ENCODE peak calls at places on chromosomes 13 and 19, in five cellular contexts. A, E, K, U and Q are unnamed samples. For H3K4me1, the result is how much of the 10 kb centered on the place peaks cover.

GRCh38 chr13:45257638-45258338 is 56.9 kb upstream of the KCTD4 start:
- DNase-seq in A (no peak), K (no peak), E (peak), U (no peak), Q (no peak)

GRCh38 chr13:48784906-48785555 is 131.3 kb downstream of the CYSLTR2 start:
- DNase-seq in U (no peak), A (no peak), E (peak), K (no peak), Q (no peak)

GRCh38 chr19:5048727-5049553 is 80.0 kb downstream of the KDM4B start:
- DNase-seq in A (no peak), E (peak), U (peak), K (no peak), Q (no peak)

GRCh38 chr19:12668937-12669271 is 2.3 kb downstream of the WDR83 start:
- DNase-seq in U (no peak), K (peak), A (peak), E (peak), Q (peak)

GRCh38 chr19:17513801-17514200 is 2.4 kb downstream of the PGLS start:
- DNase-seq in K (peak), A (no peak), E (peak), U (no peak), Q (no peak)

GRCh38 chr13:102870677-102871415 is 25.0 kb downstream of the ERCC5 start:
- DNase-seq in U (no peak), A (peak), E (peak), K (peak), Q (no peak)

GRCh38 chr13:76148926-76149325 is 512.8 kb downstream of the LMO7 start:
- DNase-seq in U (no peak), A (no peak), E (peak), K (peak), Q (no peak)

GRCh38 chr19:8304841-8305621 is 3.1 kb downstream of the CD320 start:
- DNase-seq in A (peak), K (no peak), E (no peak), U (no peak), Q (peak)

GRCh38 chr13:25167775-25168174 is 4.3 kb downstream of the AMER2 start:
- DNase-seq in U (no peak), K (no peak), A (no peak), E (no peak), Q (no peak)

GRCh38 chr13:67125681-67126080 is 104.5 kb downstream of the PCDH9 start:
- DNase-seq in K (no peak), U (no peak), A (no peak), E (no peak), Q (no peak)

GRCh38 chr19:46076951-46077814 is 36.4 kb upstream of the IGFL4 start:
- DNase-seq in A (no peak), U (no peak), E (peak), K (peak), Q (peak)

GRCh38 chr13:27379694-27380596 is 44.5 kb upstream of the GTF3A start:
- DNase-seq in U (no peak), A (no peak), E (peak), K (peak), Q (peak)

GRCh38 chr13:80211573-80211972 is 129.4 kb downstream of the SPRY2 start:
- DNase-seq in E (no peak), A (no peak), U (no peak), K (no peak), Q (no peak)

GRCh38 chr19:33396701-33397535 is 23.4 kb downstream of the CEBPG start:
- DNase-seq in A (peak), K (no peak), E (no peak), U (no peak), Q (peak)

GRCh38 chr13:23741879-23742510 is 147.2 kb downstream of the MIPEP start:
- DNase-seq in E (no peak), K (no peak), A (no peak), U (no peak), Q (no peak)

GRCh38 chr13:52961196-52961845 is 67.3 kb upstream of the OLFM4 start:
- DNase-seq in K (no peak), E (no peak), A (no peak), U (no peak), Q (no peak)

GRCh38 chr13:43273362-43273761 is 250.0 kb downstream of the DNAJC15 start:
- DNase-seq in E (peak), U (no peak), A (no peak), K (peak), Q (no peak)

GRCh38 chr19:51664131-51664530 is 17.5 kb upstream of the SIGLEC14 start:
- DNase-seq in U (no peak), E (no peak), A (no peak), K (no peak), Q (no peak)

GRCh38 chr19:41323430-41324125 is 13.6 kb downstream of the CCDC97 start:
- DNase-seq in K (no peak), U (peak), E (peak), A (no peak), Q (no peak)
- H3K4me1 ChIP-seq in K (under half), U (under half), E (half or more), A (half or more), Q (half or more)

DNA sequence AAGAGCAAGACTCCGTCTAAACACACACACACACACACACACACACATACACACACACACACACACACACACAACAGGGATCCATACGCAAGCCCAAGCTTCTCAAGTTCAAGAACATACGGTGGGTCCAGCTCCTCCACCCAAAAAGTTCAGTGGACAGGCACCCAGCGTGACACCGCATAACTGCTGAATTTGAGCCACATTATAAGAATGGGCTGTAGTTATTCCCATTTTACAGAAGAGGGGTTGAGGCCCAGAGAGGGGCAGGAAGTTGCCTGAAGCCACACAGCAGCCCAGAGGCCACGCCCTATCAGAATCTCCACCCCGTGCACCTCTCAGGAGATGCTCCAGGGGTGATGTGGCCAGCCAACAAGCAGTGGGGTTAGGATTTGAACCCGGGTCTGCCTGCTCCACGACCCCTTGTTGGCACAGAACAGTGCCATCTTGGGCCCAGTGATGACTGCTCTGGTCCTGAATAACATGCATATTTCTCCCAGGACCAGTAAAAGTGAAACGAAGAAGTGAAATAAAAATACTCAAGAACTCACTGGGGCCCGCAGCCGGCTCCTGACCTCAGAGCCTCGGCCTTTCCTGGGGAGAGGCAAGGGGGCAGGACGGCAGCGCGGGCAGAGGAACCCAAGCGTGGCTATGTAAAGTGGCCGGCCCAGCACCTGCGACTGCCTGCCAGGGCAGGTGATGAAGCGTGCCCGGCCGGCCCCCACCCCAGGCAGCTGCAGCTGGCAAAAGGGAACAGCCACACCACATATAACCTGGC is 61.9 kb downstream of the AP1M1 start:
- DNase-seq in K (no peak), U (no peak), E (no peak), A (no peak), Q (no peak)
- H3K4me1 ChIP-seq in K (under half), U (under half), E (under half), A (half or more), Q (under half)

GRCh38 chr19:14519860-14520407 is 1.7 kb upstream of the DNAJB1 start:
- DNase-seq in A (no peak), K (peak), E (peak), U (no peak), Q (no peak)

GRCh38 chr19:14519245-14519859 is 1.2 kb upstream of the DNAJB1 start:
- DNase-seq in U (no peak), A (no peak), E (no peak), K (no peak), Q (no peak)

GRCh38 chr19:14517840-14518505 is at the start of gene DNAJB1:
- DNase-seq in K (peak), E (peak), A (peak), U (no peak), Q (peak)

GRCh38 chr19:14517446-14517839 is 754 bp downstream of the DNAJB1 start:
- DNase-seq in A (no peak), E (no peak), K (no peak), U (no peak), Q (no peak)

DNA sequence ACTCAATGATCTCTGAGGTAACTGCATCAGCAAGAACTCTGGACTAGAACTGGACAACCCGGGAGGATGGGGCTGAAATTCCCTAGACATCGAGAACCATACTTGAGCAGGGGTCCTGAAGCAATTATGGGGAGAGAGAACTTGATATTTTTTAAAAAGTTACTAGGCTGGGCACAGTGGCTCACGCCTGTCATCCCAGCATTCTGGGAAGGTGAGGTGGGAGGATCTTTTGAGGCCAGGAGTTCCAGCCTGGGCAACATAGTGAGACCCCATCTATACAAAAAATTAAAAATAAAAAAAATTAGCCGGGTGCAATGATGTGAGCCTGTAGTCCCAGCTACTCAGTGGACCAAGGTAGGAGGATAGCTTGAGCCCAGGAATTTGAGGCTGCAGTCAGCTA is 2.3 kb upstream of the DNAJB1 start:
- DNase-seq in U (no peak), A (no peak), E (no peak), K (no peak), Q (no peak)
- H3K4me1 ChIP-seq in U (under half), A (under half), E (under half), K (under half), Q (under half)

DNA sequence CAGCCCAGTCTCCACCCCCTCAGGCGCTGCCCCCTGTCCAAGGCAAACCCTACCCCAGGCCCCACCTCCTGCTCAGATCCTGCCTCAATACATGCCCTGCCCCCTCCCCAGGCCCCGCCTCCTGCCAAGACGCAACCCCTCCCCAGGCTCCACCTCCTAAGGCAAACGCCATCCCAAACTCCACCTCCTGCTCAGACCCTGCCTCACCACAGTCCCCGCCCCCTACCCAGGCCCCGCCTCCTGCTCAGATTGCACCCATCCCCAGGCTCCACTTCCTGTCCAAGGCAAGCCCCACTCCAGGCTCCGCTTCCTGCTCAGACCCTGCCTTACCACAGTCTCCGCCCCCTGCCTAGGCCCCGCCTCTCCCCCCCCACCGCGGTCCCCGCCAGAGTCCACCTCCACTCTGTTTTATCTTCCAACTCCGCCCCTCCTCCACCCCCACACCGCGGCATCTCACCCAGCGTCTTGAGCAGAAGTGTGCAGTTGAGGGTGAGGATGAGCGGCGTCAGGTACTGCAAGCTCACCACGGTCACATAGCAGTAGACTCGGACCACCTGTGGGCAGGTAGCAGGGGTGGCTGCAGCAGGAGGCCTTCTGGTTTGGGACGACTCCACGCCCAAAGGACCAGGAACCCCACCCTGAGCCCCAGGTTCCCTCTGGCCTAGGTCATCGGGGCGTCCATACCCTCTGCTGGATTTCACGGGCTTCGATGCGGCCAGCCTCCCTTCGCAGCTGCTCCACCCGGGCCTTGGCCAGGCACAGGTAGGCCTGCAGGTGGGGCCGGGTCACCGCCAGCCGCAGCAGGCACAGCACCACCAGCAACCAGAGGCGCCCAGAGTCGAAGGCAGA is 17.7 kb downstream of the TMEM161A start:
- DNase-seq in K (no peak), U (no peak), E (peak), A (no peak), Q (no peak)
- H3K4me1 ChIP-seq in K (under half), U (under half), E (under half), A (under half), Q (under half)

GRCh38 chr19:2166741-2167738 is 3.3 kb downstream of the DOT1L start:
- DNase-seq in K (peak), E (peak), A (peak), U (peak), Q (peak)

GRCh38 chr19:2170987-2171348 is 7.2 kb downstream of the DOT1L start:
- DNase-seq in U (no peak), K (no peak), A (no peak), E (no peak), Q (no peak)

GRCh38 chr19:2170219-2170618 is 6.5 kb downstream of the DOT1L start:
- DNase-seq in E (no peak), U (no peak), K (no peak), A (no peak), Q (no peak)

GRCh38 chr19:2168619-2169424 is 5.1 kb downstream of the DOT1L start:
- DNase-seq in E (peak), A (peak), K (peak), U (peak), Q (peak)

DNA sequence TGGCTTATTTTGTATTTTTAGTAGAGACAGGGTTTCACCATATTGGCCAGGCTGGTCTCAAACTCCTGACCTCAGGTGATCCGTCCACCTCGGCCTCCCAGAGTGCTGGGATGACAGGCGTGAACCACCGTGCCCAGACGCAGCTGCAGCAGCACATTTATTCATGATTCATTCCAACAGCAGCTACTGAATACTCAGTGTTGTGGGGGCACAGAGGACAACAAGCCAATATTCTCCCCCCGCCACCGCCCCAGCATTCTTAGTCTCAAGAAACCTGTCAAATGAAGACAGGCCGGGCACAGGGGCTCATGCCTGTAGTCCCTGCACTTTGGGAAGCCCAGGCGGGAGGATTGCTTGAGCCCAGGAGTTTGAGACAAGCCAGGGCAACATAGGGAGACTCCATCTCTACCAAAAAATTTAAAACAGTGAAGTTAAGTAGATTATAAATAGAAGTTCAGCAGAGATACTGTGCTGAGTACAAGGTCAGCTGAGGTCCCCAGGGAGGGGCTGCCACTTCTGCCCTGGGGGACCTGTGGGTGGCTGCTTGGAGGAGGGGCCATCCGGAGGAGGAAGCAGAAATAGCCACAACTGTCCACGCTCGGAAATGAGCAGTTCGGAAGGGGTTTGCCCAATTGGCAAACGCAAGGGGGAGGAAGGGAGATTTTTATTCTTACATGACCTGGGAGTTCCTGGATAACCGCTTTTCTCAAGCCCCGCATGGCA is 4.3 kb downstream of the DOT1L start:
- DNase-seq in U (peak), A (peak), E (peak), K (peak), Q (no peak)
- H3K4me1 ChIP-seq in U (half or more), A (half or more), E (under half), K (under half), Q (half or more)

DNA sequence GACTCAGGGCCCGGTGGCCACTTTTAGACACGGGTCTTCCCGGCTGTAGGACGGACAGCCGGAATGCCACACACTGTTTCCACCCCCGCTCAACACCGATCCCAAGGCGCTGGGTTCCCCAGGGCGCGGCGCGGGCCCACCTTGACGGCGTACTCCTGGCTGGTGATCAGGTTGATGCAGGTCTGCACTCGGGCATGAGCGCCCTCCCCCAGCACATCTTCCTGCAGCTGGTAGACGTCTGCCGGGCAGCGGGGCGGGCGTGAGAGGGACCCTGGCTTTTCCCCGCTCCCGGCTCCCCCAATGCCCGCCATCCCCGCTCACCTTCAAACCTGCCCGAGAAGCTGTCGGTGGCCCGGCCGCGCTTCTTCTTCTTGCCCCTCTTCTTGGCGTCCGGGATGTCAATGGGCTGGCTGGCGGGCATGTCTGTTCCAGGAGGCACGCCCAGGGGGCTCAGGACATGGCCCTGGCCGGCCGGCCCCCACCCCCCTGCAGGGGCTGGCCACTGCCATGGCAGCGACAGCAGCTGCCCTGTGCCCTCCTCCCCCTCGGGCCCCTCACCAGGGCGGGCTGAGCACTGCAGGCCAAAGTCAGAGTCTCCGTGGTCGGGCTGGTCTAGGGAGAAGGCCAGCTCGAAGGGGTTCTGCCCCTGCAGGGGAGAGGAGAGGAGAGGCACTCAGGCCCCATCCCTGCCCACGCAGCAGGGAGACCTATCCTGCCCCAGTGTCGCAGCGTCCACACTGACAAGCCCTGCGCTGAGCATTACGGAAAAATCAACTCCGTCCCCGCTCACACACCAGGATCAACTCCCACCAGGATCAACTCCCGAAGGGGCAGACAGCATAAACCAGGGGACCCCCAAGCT is 4.8 kb downstream of the MKNK2 start:
- DNase-seq in E (no peak), K (no peak), U (no peak), A (no peak), Q (no peak)
- H3K4me1 ChIP-seq in E (under half), K (half or more), U (under half), A (half or more), Q (half or more)